ENCODE peak calls at places on chromosomes 16 and 17, in ten cellular contexts. J is fibroblast of the aortic adventitia; Y is neural crest cell; U is Caco-2; C is IMR-90; B is CD4-positive, alpha-beta T cell; E is brain microvascular endothelial cell; S is H1; X is suprapubic skin; K is fibroblast of mammary gland. I is an unnamed sample.

GRCh38 chr17:8556074-8556473 is 74.5 kb downstream of the MYH10 start:
- DNase-seq in J (peak; percentile 35), Y (no peak), U (peak; percentile 47), C (no peak), B (no peak), E (peak; percentile 25), S (no peak), X (no peak), K (peak; percentile 4), I (no peak)

GRCh38 chr16:84543931-84544776 is 39.7 kb upstream of the MEAK7 start:
- DNase-seq in J (no peak), Y (no peak), U (no peak), C (peak; percentile 28), B (peak; percentile 57), E (no peak), S (no peak), X (no peak), K (peak; percentile 31), I (no peak)

GRCh38 chr17:10226930-10227695 is 28.7 kb upstream of the GAS7 start:
- DNase-seq in J (peak; percentile 22), Y (peak; percentile 45), U (peak; percentile 38), C (peak; percentile 22), B (peak; percentile 39), E (no peak), S (peak; percentile 46), X (peak; percentile 59), K (peak; percentile 33), I (peak; percentile 57)

GRCh38 chr17:40548982-40549680 is 16.1 kb downstream of the CCR7 start:
- DNase-seq in J (peak; percentile 91), Y (no peak), U (no peak), C (peak; percentile 98), B (no peak), E (peak; percentile 88), S (no peak), X (peak; percentile 78), K (peak; percentile 98), I (peak; percentile 17)

GRCh38 chr16:56711862-56712261 is 18.1 kb upstream of the NUP93 start:
- DNase-seq in J (no peak), Y (no peak), U (no peak), C (peak; percentile 3), B (no peak), E (no peak), S (no peak), X (no peak), K (no peak), I (no peak)

GRCh38 chr16:80932725-80933124 is 74.0 kb downstream of the CMC2 start:
- DNase-seq in J (peak; percentile 95), Y (no peak), U (no peak), C (peak; percentile 80), B (no peak), E (peak; percentile 96), S (no peak), X (peak; percentile 70), K (peak; percentile 92), I (no peak)

GRCh38 chr17:67718325-67718941 is 697 bp downstream of the NOL11 start:
- DNase-seq in J (peak; percentile 18), Y (no peak), U (peak; percentile 45), C (peak; percentile 49), B (no peak), E (peak; percentile 23), S (no peak), X (no peak), K (peak; percentile 38), I (no peak)

GRCh38 chr16:86531193-86531550 is 20.8 kb downstream of the FOXF1 start:
- DNase-seq in J (peak; percentile 56), Y (no peak), U (no peak), C (no peak), B (no peak), E (no peak), S (no peak), X (no peak), K (peak; percentile 48), I (no peak)

GRCh38 chr17:17937450-17937849 is 34.8 kb downstream of the TOM1L2 start:
- DNase-seq in J (no peak), Y (no peak), U (peak; percentile 15), C (peak; percentile 57), B (no peak), E (no peak), S (no peak), X (no peak), K (peak; percentile 21), I (no peak)

GRCh38 chr17:329794-330420 is 22.7 kb downstream of the RPH3AL start:
- DNase-seq in J (no peak), Y (no peak), U (no peak), C (no peak), B (no peak), E (no peak), S (no peak), X (no peak), K (no peak), I (no peak)

GRCh38 chr16:695355-696089 is 5.3 kb upstream of the WDR24 start:
- DNase-seq in J (no peak), Y (no peak), U (peak; percentile 81), C (no peak), B (peak; percentile 76), E (no peak), S (no peak), X (peak; percentile 89), K (no peak), I (peak; percentile 47)

GRCh38 chr17:30000001-30000754 is 58.7 kb downstream of the EFCAB5 start:
- DNase-seq in J (peak; percentile 37), Y (no peak), U (no peak), C (no peak), B (no peak), E (no peak), S (no peak), X (no peak), K (peak; percentile 12), I (no peak)

GRCh38 chr17:7354262-7354781 is 634 bp upstream of the TMEM95 start:
- DNase-seq in J (peak; percentile 36), Y (peak; percentile 32), U (no peak), C (peak; percentile 80), B (no peak), E (peak; percentile 55), S (no peak), X (peak; percentile 77), K (peak; percentile 66), I (no peak)

GRCh38 chr17:72249441-72249840 is 128.6 kb downstream of the SOX9 start:
- DNase-seq in J (no peak), Y (no peak), U (no peak), C (no peak), B (no peak), E (no peak), S (no peak), X (no peak), K (no peak), I (no peak)

GRCh38 chr16:309476-309875 is 26.5 kb downstream of the PDIA2 start:
- DNase-seq in J (no peak), Y (no peak), U (no peak), C (no peak), B (no peak), E (no peak), S (no peak), X (no peak), K (no peak), I (no peak)

DNA sequence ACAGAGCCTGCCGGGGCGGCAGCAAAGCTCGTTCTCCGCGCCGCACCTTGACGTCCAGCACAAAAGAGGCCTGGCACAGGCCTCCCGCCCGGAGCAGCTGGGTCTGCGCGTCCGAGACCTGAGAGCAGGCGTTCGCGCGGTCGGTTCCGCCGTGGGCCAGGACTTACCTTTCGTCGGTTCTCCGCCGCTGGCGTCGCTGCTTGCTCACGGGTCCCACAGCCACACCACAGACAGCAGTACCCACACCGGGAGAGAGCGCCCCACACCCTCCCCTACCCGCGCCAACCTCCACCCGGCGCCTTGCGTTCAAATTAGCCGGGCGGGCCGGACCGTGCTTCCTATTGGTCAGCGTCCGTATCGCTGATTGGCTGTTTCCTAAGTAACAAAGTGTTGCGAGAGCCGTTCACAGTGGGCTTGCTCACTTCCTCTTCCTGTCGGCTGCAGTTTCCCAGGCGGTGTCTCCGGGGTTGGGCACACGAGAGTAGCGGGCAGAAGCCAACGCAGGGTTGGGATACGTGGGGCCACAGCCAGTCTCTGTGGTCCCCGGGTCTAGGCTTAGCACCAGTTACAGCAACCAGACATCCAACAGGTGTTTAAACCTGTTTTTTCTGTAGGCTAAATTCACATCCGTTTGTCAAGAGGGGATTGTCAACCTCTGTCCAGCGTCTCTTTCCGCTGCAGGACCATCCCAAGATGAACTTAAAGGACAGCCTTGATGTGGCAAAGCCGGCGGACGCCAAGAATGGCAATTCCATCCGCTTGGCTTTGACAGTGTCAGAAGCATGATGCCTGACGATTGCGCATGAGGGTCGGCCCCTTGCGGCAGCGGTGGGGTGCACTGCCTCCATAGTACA is at the start of gene KIF18B:
- DNase-seq in J (peak; percentile 96), Y (peak; percentile 88), U (peak; percentile 96), C (peak; percentile 95), B (peak; percentile 86), E (peak; percentile 92), S (peak; percentile 69), X (peak; percentile 91), K (peak; percentile 96), I (peak; percentile 77)
- TF ChIP-seq CTCF in J (no peak), Y (peak; percentile 15), U (no peak), C (no peak), B (no peak), E (no peak), S (no peak), X (no peak), K (no peak), I (no peak)

DNA sequence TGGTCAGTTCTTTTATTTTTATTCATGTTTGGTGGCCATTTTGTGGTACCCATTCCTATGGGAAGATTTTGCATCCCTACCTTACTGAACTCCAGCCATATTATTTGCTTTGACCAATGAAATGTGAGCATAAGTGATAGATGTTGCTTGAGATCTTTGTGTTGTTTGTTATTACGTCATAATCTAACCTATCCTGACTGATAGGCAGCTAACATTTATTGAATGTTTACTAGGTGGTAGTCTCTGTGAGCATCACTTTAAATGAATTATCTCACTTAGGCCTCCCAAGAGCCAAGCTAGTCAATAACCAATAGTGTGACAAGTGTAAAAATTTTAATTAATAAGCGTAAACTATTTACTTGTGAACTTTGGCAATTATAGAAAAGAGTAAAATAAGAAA is 37.6 kb downstream of the VMP1 start:
- DNase-seq in J (no peak), Y (no peak), U (no peak), C (no peak), B (no peak), E (no peak), S (no peak), X (no peak), K (no peak), I (no peak)
- TF ChIP-seq CTCF in J (no peak), Y (no peak), U (no peak), C (no peak), B (no peak), E (no peak), S (no peak), X (no peak), K (no peak), I (no peak)

GRCh38 chr17:81428121-81428515 is 32.9 kb downstream of the BAHCC1 start:
- DNase-seq in J (no peak), Y (no peak), U (no peak), C (no peak), B (no peak), E (no peak), S (no peak), X (no peak), K (no peak), I (no peak)
- TF ChIP-seq CTCF in J (no peak), Y (no peak), U (no peak), C (no peak), B (no peak), E (no peak), S (no peak), X (no peak), K (no peak), I (no peak)

DNA sequence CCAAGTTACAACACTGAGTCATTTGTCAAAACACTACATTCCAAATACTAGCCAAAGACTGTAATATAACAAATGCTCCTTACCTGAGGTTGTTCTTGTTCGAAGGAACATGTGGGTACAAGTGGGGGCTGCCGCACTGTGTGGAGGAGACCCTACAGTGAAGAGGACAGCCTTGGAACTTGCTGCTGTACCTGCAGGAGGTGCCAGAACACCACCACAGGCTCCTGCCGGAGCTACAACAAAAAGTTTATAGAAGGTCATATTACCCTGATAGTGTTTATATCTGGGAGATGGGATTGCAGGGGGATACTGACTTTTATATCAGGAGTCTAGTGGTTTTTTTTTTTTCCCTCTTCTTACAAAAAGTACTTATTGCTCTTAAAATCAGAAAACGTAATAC is 37.8 kb upstream of the ALDH3A1 start:
- DNase-seq in J (peak; percentile 11), Y (no peak), U (no peak), C (peak; percentile 4), B (no peak), E (no peak), S (no peak), X (no peak), K (no peak), I (no peak)
- TF ChIP-seq CTCF in J (no peak), Y (no peak), U (no peak), C (peak; percentile 36), B (no peak), E (peak; percentile 36), S (peak; percentile 59), X (no peak), K (no peak), I (no peak)

I was measured in activated B cell treated with CpG ODN at 0.5 μM for 24 hours.